ENCODE peak calls at places on chromosomes 16 and 17, in eight cellular contexts. N, Z, G, S, O, H, C and L are unnamed samples.

GRCh38 chr17:41534899-41535546 is 6.9 kb upstream of the KRT19 start:
- DNase-seq in N (no peak), Z (no peak), G (no peak), S (peak), O (no peak), H (no peak), C (no peak), L (no peak)

GRCh38 chr17:29568331-29569244 is at the start of gene TP53I13:
- DNase-seq in N (peak), Z (peak), G (peak), S (peak), O (peak), H (peak), C (no peak), L (peak)

GRCh38 chr17:1231456-1231855 is 38.8 kb upstream of the BHLHA9 start:
- DNase-seq in N (peak), Z (peak), G (peak), S (no peak), O (no peak), H (no peak), C (no peak), L (no peak)

GRCh38 chr17:57649731-57650484 is 95.2 kb downstream of the CCDC182 start:
- DNase-seq in N (no peak), Z (peak), G (no peak), S (peak), O (no peak), H (peak), C (no peak), L (no peak)

GRCh38 chr17:9050801-9051401 is 29.6 kb downstream of the NTN1 start:
- DNase-seq in N (no peak), Z (no peak), G (no peak), S (peak), O (peak), H (peak), C (no peak), L (no peak)

GRCh38 chr16:80273635-80274538 is 266.9 kb upstream of the DYNLRB2 start:
- DNase-seq in N (peak), Z (peak), G (peak), S (no peak), O (no peak), H (no peak), C (peak), L (no peak)

GRCh38 chr17:732788-733720 is 658 bp downstream of the TLCD3A start:
- DNase-seq in N (peak), Z (peak), G (peak), S (peak), O (peak), H (peak), C (no peak), L (no peak)

GRCh38 chr16:15961557-15962205 is 12.3 kb downstream of the ABCC1 start:
- DNase-seq in N (no peak), Z (no peak), G (no peak), S (no peak), O (no peak), H (no peak), C (no peak), L (no peak)

GRCh38 chr16:27289669-27290068 is 21.1 kb upstream of the NSMCE1 start:
- DNase-seq in N (no peak), Z (no peak), G (no peak), S (no peak), O (no peak), H (no peak), C (no peak), L (no peak)

GRCh38 chr17:68389041-68389440 is 68.3 kb downstream of the WIPI1 start:
- DNase-seq in N (no peak), Z (no peak), G (no peak), S (peak), O (no peak), H (no peak), C (no peak), L (no peak)

GRCh38 chr17:38509008-38509771 is 80.9 kb downstream of the ARHGAP23 start:
- DNase-seq in N (peak), Z (peak), G (peak), S (peak), O (peak), H (peak), C (peak), L (no peak)

GRCh38 chr16:10817514-10817913 is 1.1 kb downstream of the TVP23A start:
- DNase-seq in N (no peak), Z (no peak), G (no peak), S (no peak), O (no peak), H (no peak), C (no peak), L (no peak)

GRCh38 chr16:50002190-50002589 is 22.8 kb upstream of the CNEP1R1 start:
- DNase-seq in N (peak), Z (no peak), G (peak), S (no peak), O (no peak), H (no peak), C (no peak), L (no peak)

GRCh38 chr17:65177901-65178300 is 40.7 kb downstream of the RGS9 start:
- DNase-seq in N (peak), Z (peak), G (peak), S (no peak), O (no peak), H (no peak), C (no peak), L (no peak)

GRCh38 chr16:66287916-66288315 is 78.6 kb upstream of the CDH5 start:
- DNase-seq in N (no peak), Z (no peak), G (no peak), S (peak), O (no peak), H (no peak), C (no peak), L (no peak)

GRCh38 chr16:8854298-8854948 is 14.4 kb downstream of the CARHSP1 start:
- DNase-seq in N (peak), Z (no peak), G (no peak), S (no peak), O (no peak), H (no peak), C (no peak), L (peak)

GRCh38 chr16:85104821-85105391 is 7.4 kb downstream of the CIBAR2 start:
- DNase-seq in N (no peak), Z (no peak), G (no peak), S (no peak), O (no peak), H (no peak), C (no peak), L (no peak)

GRCh38 chr16:67942510-67943255 is 1.2 kb downstream of the LCAT start:
- DNase-seq in N (no peak), Z (no peak), G (no peak), S (no peak), O (no peak), H (peak), C (no peak), L (no peak)

GRCh38 chr16:4016648-4017047 is 99.6 kb downstream of the ADCY9 start:
- DNase-seq in N (peak), Z (peak), G (peak), S (no peak), O (no peak), H (no peak), C (no peak), L (no peak)

GRCh38 chr16:73131153-73131862 is 83.4 kb upstream of the ZFHX3 start:
- DNase-seq in N (no peak), Z (no peak), G (no peak), S (no peak), O (no peak), H (no peak), C (no peak), L (no peak)

GRCh38 chr16:52549011-52549692 is 2.2 kb upstream of the TOX3 start:
- DNase-seq in N (peak), Z (no peak), G (peak), S (peak), O (no peak), H (peak), C (no peak), L (no peak)
- TF ChIP-seq CTCF in N (no peak), Z (peak), G (peak), S (peak), O (no peak), H (peak), C (peak), L (no peak)

DNA sequence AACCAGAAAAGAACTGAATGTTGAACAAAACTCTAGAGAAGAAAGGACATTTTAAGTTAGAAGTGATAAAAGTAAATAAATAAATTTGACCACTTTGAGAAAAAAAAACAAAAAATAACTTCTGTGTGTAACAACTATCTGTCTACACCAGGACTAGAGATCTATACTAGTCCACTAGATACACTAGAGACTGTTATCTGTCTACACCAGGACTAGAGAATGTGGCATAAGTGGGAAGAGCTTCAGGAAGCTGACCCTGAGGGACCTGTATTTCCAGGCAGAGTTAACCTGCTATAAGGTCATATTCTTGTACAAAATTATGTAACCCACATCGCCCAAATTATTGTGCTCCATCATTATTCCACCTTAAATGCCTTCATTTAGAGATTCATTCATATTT is 160.8 kb downstream of the SKAP1 start:
- DNase-seq in N (no peak), Z (no peak), G (no peak), S (no peak), O (no peak), H (no peak), C (no peak), L (no peak)
- TF ChIP-seq CTCF in N (no peak), Z (no peak), G (no peak), S (no peak), O (no peak), H (no peak), C (no peak), L (no peak)

GRCh38 chr17:44334315-44335181 is 9.9 kb upstream of the SLC25A39 start:
- DNase-seq in N (no peak), Z (no peak), G (no peak), S (no peak), O (no peak), H (no peak), C (no peak), L (no peak)
- TF ChIP-seq CTCF in N (no peak), Z (no peak), G (no peak), S (peak), O (no peak), H (no peak), C (no peak), L (no peak)

GRCh38 chr16:58125781-58126335 is 3.3 kb downstream of the CFAP20 start:
- DNase-seq in N (no peak), Z (no peak), G (no peak), S (no peak), O (no peak), H (no peak), C (no peak), L (no peak)
- TF ChIP-seq CTCF in N (no peak), Z (no peak), G (no peak), S (no peak), O (no peak), H (no peak), C (no peak), L (no peak)

GRCh38 chr16:608019-608418 is 18.2 kb downstream of the RAB40C start:
- DNase-seq in N (no peak), Z (no peak), G (no peak), S (peak), O (no peak), H (no peak), C (no peak), L (no peak)
- TF ChIP-seq CTCF in N (no peak), Z (no peak), G (no peak), S (no peak), O (no peak), H (no peak), C (no peak), L (no peak)

DNA sequence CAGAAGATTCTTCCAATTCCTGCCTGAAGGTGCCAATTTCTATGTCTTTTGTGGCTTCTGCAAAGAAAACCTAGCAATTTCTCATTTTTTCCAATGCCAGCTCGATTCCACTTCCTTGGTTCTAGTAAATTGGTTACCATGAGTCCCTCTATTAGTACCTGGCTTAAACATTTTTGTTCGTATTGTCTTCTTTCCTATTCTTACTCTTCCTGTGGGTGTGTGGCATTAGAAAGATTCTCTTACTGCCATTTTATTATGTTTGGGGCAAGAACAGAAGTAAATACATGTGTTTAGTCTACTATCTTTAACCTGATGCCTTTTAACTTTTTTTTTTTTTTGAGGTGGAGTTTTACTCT is 20.3 kb upstream of the MAPK3 start:
- DNase-seq in N (no peak), Z (no peak), G (no peak), S (no peak), O (no peak), H (no peak), C (no peak), L (no peak)
- TF ChIP-seq CTCF in N (no peak), Z (no peak), G (no peak), S (no peak), O (no peak), H (no peak), C (no peak), L (no peak)

DNA sequence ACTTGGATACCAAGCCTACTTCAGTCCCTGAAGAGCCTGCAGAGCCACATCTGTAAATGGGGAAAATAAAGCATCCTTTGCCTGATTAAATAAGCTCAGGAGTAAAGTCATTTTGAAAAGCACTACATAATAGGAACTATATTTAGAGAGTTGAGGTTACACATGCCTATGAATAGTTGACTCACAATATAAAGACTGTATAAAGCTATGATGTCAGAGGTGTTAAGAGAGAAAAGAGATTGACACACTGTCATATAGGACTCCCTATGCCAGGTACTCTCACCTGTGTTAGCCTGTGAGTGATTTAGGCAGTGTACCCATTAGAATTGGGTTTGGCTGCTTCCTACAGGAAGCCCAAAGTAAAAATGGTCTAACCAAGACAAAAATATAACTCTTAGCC is 87.7 kb upstream of the CRHR1 start:
- DNase-seq in N (no peak), Z (no peak), G (no peak), S (no peak), O (no peak), H (no peak), C (no peak), L (no peak)
- TF ChIP-seq CTCF in N (no peak), Z (no peak), G (no peak), S (no peak), O (no peak), H (no peak), C (no peak), L (no peak)